ENCODE peak calls at places on chromosomes 11 and 22, in ten cellular contexts. Z, I, S, C, Q, Y, P, W, B and N are unnamed samples.

GRCh38 chr11:20131744-20132666 is 28.3 kb downstream of the DBX1 start:
- DNase-seq in Z (no peak), I (peak), S (peak), C (peak), Q (peak), Y (peak), P (peak), W (peak), B (peak), N (peak)

GRCh38 chr11:69546735-69547370 is 65.4 kb downstream of the LINC01488 start:
- DNase-seq in Z (no peak), I (no peak), S (no peak), C (no peak), Q (no peak), Y (no peak), P (no peak), W (no peak), B (no peak), N (no peak)

GRCh38 chr11:117442049-117442868 is 114.6 kb downstream of the CEP164 start:
- DNase-seq in Z (no peak), I (no peak), S (no peak), C (no peak), Q (no peak), Y (no peak), P (no peak), W (no peak), B (no peak), N (no peak)

GRCh38 chr11:119193626-119194025 is 8.4 kb downstream of the NHERF4 start:
- DNase-seq in Z (no peak), I (no peak), S (no peak), C (no peak), Q (no peak), Y (no peak), P (no peak), W (no peak), B (no peak), N (no peak)

GRCh38 chr11:37973926-37974325 is 1375.9 kb upstream of the RAG2 start:
- DNase-seq in Z (no peak), I (peak), S (no peak), C (no peak), Q (peak), Y (no peak), P (no peak), W (no peak), B (peak), N (no peak)

GRCh38 chr11:61480261-61480660 is 28.3 kb upstream of the LRRC10B start:
- DNase-seq in Z (no peak), I (no peak), S (no peak), C (no peak), Q (no peak), Y (no peak), P (no peak), W (no peak), B (no peak), N (no peak)

GRCh38 chr11:69958308-69958707 is 119.8 kb upstream of the ANO1 start:
- DNase-seq in Z (peak), I (peak), S (no peak), C (no peak), Q (no peak), Y (no peak), P (no peak), W (no peak), B (no peak), N (no peak)

GRCh38 chr11:33636104-33636503 is 64.5 kb downstream of the C11orf91 start:
- DNase-seq in Z (no peak), I (no peak), S (no peak), C (no peak), Q (no peak), Y (no peak), P (no peak), W (no peak), B (no peak), N (no peak)

GRCh38 chr11:10604340-10604748 is 35.9 kb upstream of the LYVE1 start:
- DNase-seq in Z (no peak), I (no peak), S (no peak), C (no peak), Q (peak), Y (no peak), P (no peak), W (no peak), B (no peak), N (no peak)

GRCh38 chr11:64286801-64287159 is 1.1 kb downstream of the GPR137 start:
- DNase-seq in Z (no peak), I (no peak), S (no peak), C (no peak), Q (no peak), Y (no peak), P (no peak), W (no peak), B (no peak), N (no peak)

GRCh38 chr11:26950260-26950719 is 43.6 kb upstream of the FIBIN start:
- DNase-seq in Z (peak), I (peak), S (no peak), C (no peak), Q (peak), Y (no peak), P (no peak), W (no peak), B (peak), N (no peak)

GRCh38 chr11:38446336-38446735 is 1848.3 kb upstream of the RAG2 start:
- DNase-seq in Z (no peak), I (no peak), S (no peak), C (no peak), Q (no peak), Y (no peak), P (no peak), W (no peak), B (no peak), N (no peak)

GRCh38 chr11:11171854-11172253 is 181.2 kb downstream of the CSNK2A3 start:
- DNase-seq in Z (no peak), I (no peak), S (no peak), C (peak), Q (no peak), Y (peak), P (no peak), W (peak), B (no peak), N (no peak)

GRCh38 chr11:68969386-68969785 is 11.4 kb downstream of the MRGPRD start:
- DNase-seq in Z (no peak), I (no peak), S (no peak), C (no peak), Q (no peak), Y (no peak), P (no peak), W (no peak), B (no peak), N (no peak)

GRCh38 chr22:23306438-23306921 is 126.2 kb downstream of the BCR start:
- DNase-seq in Z (no peak), I (peak), S (no peak), C (no peak), Q (peak), Y (no peak), P (no peak), W (no peak), B (no peak), N (no peak)

GRCh38 chr22:16838073-16838472 is 12.9 kb upstream of the XKR3 start:
- DNase-seq in Z (no peak), I (no peak), S (no peak), C (no peak), Q (peak), Y (no peak), P (no peak), W (no peak), B (no peak), N (no peak)

GRCh38 chr11:11742486-11742885 is 99.3 kb upstream of the USP47 start:
- DNase-seq in Z (no peak), I (no peak), S (no peak), C (no peak), Q (no peak), Y (no peak), P (no peak), W (no peak), B (no peak), N (no peak)